ENCODE peak calls at places on chromosomes 7 and 10, in seven cellular contexts. Z is stomach, V is heart left ventricle, D is HCT116, F is Peyer's patch, E is adrenal gland, M is suprapubic skin. H is an unnamed sample.

GRCh38 chr10:105643662-105644061 is 1002.6 kb downstream of the SORCS3 start:
- DNase-seq in Z (no peak), V (no peak), F (no peak), M (no peak), D (no peak), E (no peak), H (no peak)

GRCh38 chr7:144854839-144855424 is 19.1 kb upstream of the TPK1 start:
- DNase-seq in E (no peak), D (peak; percentile 42), M (no peak), Z (no peak), F (no peak), V (no peak), H (no peak)

GRCh38 chr10:75434292-75434691 is 2.9 kb downstream of the LRMDA start:
- DNase-seq in M (no peak), D (no peak), F (no peak), V (no peak), Z (no peak), E (no peak), H (no peak)

GRCh38 chr7:42617781-42618457 is 294.0 kb downstream of the C7orf25 start:
- DNase-seq in D (no peak), V (no peak), M (no peak), Z (no peak), F (no peak), E (no peak), H (no peak)

GRCh38 chr10:89062861-89063260 is 72.3 kb downstream of the FAS start:
- DNase-seq in D (no peak), M (no peak), Z (peak; percentile 26), E (peak; percentile 60), F (no peak), V (peak; percentile 65), H (no peak)

GRCh38 chr7:135262623-135263320 is 29.1 kb downstream of the STRA8 start:
- DNase-seq in M (no peak), V (no peak), F (no peak), D (no peak), E (no peak), Z (no peak), H (no peak)

GRCh38 chr7:107989618-107990373 is 13.2 kb downstream of the LAMB1 start:
- DNase-seq in F (no peak), V (peak; percentile 40), D (no peak), E (no peak), Z (no peak), M (no peak), H (no peak)

GRCh38 chr10:44168478-44168877 is 216.4 kb downstream of the CXCL12 start:
- DNase-seq in D (no peak), M (no peak), Z (no peak), E (no peak), F (no peak), V (no peak), H (no peak)

GRCh38 chr10:33321516-33321915 is 13.0 kb downstream of the NRP1 start:
- DNase-seq in F (no peak), D (no peak), Z (no peak), M (no peak), E (no peak), V (no peak), H (no peak)

GRCh38 chr7:40826419-40827216 is 691.8 kb downstream of the SUGCT start:
- DNase-seq in V (no peak), E (no peak), D (no peak), F (no peak), M (no peak), Z (no peak), H (no peak)

GRCh38 chr10:22320591-22321155 is at the start of gene BMI1:
- DNase-seq in F (peak; percentile 85), V (peak; percentile 87), D (no peak), M (peak; percentile 82), Z (peak; percentile 72), E (peak; percentile 83), H (no peak)

GRCh38 chr10:133307776-133308430 is 769 bp downstream of the TUBGCP2 start:
- DNase-seq in E (peak; percentile 67), F (peak; percentile 96), M (peak; percentile 90), D (no peak), V (peak; percentile 59), Z (peak; percentile 91), H (peak; percentile 30)

GRCh38 chr7:104982773-104983619 is 31.0 kb upstream of the KMT2E start:
- DNase-seq in D (no peak), Z (no peak), E (no peak), F (no peak), M (no peak), V (no peak), H (no peak)

GRCh38 chr10:24208661-24209420 is at the start of gene KIAA1217:
- DNase-seq in D (no peak), E (peak; percentile 69), Z (peak; percentile 39), F (peak; percentile 46), M (no peak), V (peak; percentile 46), H (no peak)

GRCh38 chr10:119812684-119813083 is 60.0 kb downstream of the MCMBP start:
- DNase-seq in M (no peak), F (no peak), Z (no peak), D (no peak), V (no peak), E (no peak), H (no peak)

GRCh38 chr10:15791816-15792524 is 68.3 kb downstream of the MINDY3 start:
- DNase-seq in D (no peak), M (no peak), F (no peak), V (peak; percentile 23), E (peak; percentile 50), Z (no peak), H (no peak)

GRCh38 chr7:148687555-148687954 is 11.1 kb upstream of the CUL1 start:
- DNase-seq in Z (no peak), F (no peak), V (no peak), M (no peak), D (no peak), E (no peak), H (no peak)

GRCh38 chr7:27409776-27410175 is 167.2 kb downstream of the EVX1 start:
- DNase-seq in Z (no peak), D (no peak), F (no peak), V (no peak), M (no peak), E (no peak), H (no peak)

GRCh38 chr7:151727579-151728285 is 149.2 kb downstream of the PRKAG2 start:
- DNase-seq in Z (peak; percentile 65), M (peak; percentile 95), E (peak; percentile 79), F (peak; percentile 87), V (peak; percentile 57), D (peak; percentile 91), H (peak; percentile 27)
- H3K27me3 ChIP-seq in Z (no peaks in the 10 kb centered on the region), M (no peaks in the 10 kb centered on the region), E (no peaks in the 10 kb centered on the region), F (no peaks in the 10 kb centered on the region), V (no peaks in the 10 kb centered on the region), D (no peaks in the 10 kb centered on the region), H (no peaks in the 10 kb centered on the region)

GRCh38 chr7:25854059-25854458 is 297.9 kb upstream of the NFE2L3 start:
- DNase-seq in D (no peak), Z (no peak), M (no peak), F (no peak), E (no peak), V (no peak), H (no peak)

GRCh38 chr7:25852249-25852994 is 299.6 kb upstream of the NFE2L3 start:
- DNase-seq in Z (no peak), V (no peak), E (no peak), M (no peak), D (no peak), F (peak; percentile 68), H (no peak)

GRCh38 chr7:25852995-25853713 is 298.8 kb upstream of the NFE2L3 start:
- DNase-seq in V (no peak), Z (no peak), E (no peak), D (no peak), M (no peak), F (no peak), H (no peak)

GRCh38 chr7:25856056-25856780 is 295.8 kb upstream of the NFE2L3 start:
- DNase-seq in Z (no peak), V (no peak), F (no peak), M (peak; percentile 65), E (no peak), D (no peak), H (no peak)

DNA sequence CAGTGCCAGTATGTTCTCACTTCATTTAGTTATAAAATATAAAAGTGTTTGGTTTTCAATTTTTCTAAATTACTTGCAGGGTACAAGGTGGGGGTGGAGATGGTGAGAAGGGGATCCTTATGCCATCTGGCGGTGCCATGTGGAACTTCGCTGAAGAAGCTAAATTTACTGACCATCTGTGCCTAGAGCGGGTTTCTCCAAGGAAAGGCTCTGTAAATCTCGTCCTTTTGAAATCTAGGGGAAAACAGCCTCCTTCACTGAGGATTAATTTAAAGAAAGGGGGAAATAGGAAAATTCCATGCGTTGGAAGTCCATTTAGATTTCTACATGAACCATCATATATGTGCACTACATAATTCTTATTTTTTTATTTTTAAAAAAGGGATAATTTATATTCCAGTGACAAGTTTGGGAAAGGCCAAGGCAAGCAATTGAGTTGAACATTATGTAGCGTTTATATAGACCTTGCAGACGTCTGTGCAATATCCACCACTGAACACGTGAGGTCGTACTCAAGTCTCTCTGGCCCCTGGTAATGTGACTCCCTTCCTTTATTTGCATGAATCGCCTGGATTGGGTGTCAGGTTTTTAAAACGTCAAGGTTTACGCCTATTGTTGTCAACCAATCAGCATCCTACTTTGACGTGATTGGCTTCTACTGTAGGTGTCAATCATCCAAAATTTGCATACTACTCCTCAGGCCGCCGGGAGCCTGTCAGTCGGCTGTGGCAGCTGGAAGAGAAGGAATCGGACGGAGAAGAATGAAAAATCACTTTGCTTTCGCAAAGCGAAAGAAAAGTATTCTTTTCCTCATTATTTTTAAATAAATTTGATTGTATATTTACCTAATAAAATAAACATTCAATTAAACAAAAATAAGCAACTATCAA is 297.1 kb upstream of the NFE2L3 start:
- DNase-seq in E (peak; percentile 70), D (peak; percentile 99), M (peak; percentile 72), Z (no peak), V (no peak), F (peak; percentile 77), H (no peak)
- TF ChIP-seq POLR2A in E (peak; percentile 42), D (no peak), M (no peak), Z (no peak), V (no peak), F (peak; percentile 75), H (peak; percentile 78)

GRCh38 chr7:156950381-156950858 is 908 bp downstream of the NOM1 start:
- DNase-seq in M (no peak), V (no peak), D (no peak), F (no peak), E (no peak), Z (no peak), H (no peak)

GRCh38 chr7:156949541-156950380 is at the start of gene NOM1:
- DNase-seq in V (peak; percentile 93), D (peak; percentile 56), M (peak; percentile 90), F (peak; percentile 94), Z (peak; percentile 92), E (peak; percentile 86), H (peak; percentile 24)

GRCh38 chr7:156944876-156945275 is 4.6 kb upstream of the NOM1 start:
- DNase-seq in F (no peak), V (no peak), E (no peak), Z (no peak), M (no peak), D (no peak), H (no peak)

GRCh38 chr7:156947120-156947843 is 2.2 kb upstream of the NOM1 start:
- DNase-seq in D (no peak), F (peak; percentile 25), V (no peak), E (no peak), Z (no peak), M (no peak), H (no peak)

GRCh38 chr7:156948361-156948760 is 1.2 kb upstream of the NOM1 start:
- DNase-seq in F (no peak), Z (no peak), D (no peak), V (no peak), M (no peak), E (no peak), H (no peak)
- H3K27me3 ChIP-seq in F (peaks cover 7% of the 10 kb centered on the region), Z (peaks cover 5% of the 10 kb centered on the region), D (peaks cover 8% of the 10 kb centered on the region), V (peaks cover 37% of the 10 kb centered on the region), M (peaks cover 12% of the 10 kb centered on the region), E (no peaks in the 10 kb centered on the region), H (peaks cover 19% of the 10 kb centered on the region)

GRCh38 chr7:132234751-132235150 is 341.5 kb downstream of the PLXNA4 start:
- DNase-seq in M (no peak), Z (no peak), F (no peak), D (no peak), E (no peak), V (no peak), H (no peak)
- TF ChIP-seq POLR2A in M (no peak), Z (no peak), F (no peak), D (no peak), E (no peak), V (no peak), H (no peak)

H was measured in esophagus squamous epithelium.